ENCODE peak calls at places on chromosomes 4 and X, in four cellular contexts. E is EH; D is retina; P is stimulated activated naive CD4-positive, alpha-beta T cell. S is an unnamed sample.

GRCh38 chr4:48578132-48578964 is 88.3 kb downstream of the ZAR1 start:
- DNase-seq in E (peak), D (peak), P (peak), S (peak)

GRCh38 chr4:184097240-184097619 is 120.4 kb downstream of the ENPP6 start:
- DNase-seq in E (peak), D (no peak), P (no peak), S (peak)

GRCh38 chr4:3250956-3251690 is 2.2 kb downstream of the MSANTD1 start:
- DNase-seq in E (no peak), D (peak), P (no peak), S (no peak)

GRCh38 chr4:17286737-17287460 is 225.0 kb downstream of the QDPR start:
- DNase-seq in E (no peak), D (no peak), P (no peak), S (no peak)

GRCh38 chr4:113708250-113708649 is 53.3 kb downstream of the CAMK2D start:
- DNase-seq in E (peak), D (no peak), P (no peak), S (no peak)

GRCh38 chr4:21900211-21900610 is 48.4 kb downstream of the KCNIP4 start:
- DNase-seq in E (peak), D (no peak), P (no peak), S (no peak)

GRCh38 chr4:153759407-153760226 is at the start of gene RNF175:
- DNase-seq in E (no peak), D (peak), P (peak), S (peak)

GRCh38 chr4:9938933-9939332 is 82.4 kb downstream of the SLC2A9 start:
- DNase-seq in E (no peak), D (no peak), P (no peak), S (no peak)

GRCh38 chrX:135185795-135186443 is 14.7 kb upstream of the CT55 start:
- DNase-seq in E (peak), D (peak), P (peak), S (peak)

GRCh38 chr4:120085705-120086104 is 19.1 kb upstream of the MAD2L1 start:
- DNase-seq in E (no peak), D (no peak), P (no peak), S (no peak)

GRCh38 chrX:34873500-34874225 is 68.9 kb upstream of the FAM47B start:
- DNase-seq in E (no peak), D (no peak), P (no peak), S (no peak)

GRCh38 chrX:50106051-50106450 is 94.8 kb downstream of the AKAP4 start:
- DNase-seq in E (no peak), D (no peak), P (no peak), S (no peak)

GRCh38 chr4:47882228-47882627 is 32.2 kb downstream of the NFXL1 start:
- DNase-seq in E (peak), D (no peak), P (no peak), S (no peak)

GRCh38 chrX:107714196-107714811 is 61.3 kb downstream of the TSC22D3 start:
- DNase-seq in E (no peak), D (no peak), P (peak), S (no peak)

GRCh38 chr4:184330008-184330400 is 112.3 kb upstream of the ENPP6 start:
- DNase-seq in E (peak), D (no peak), P (no peak), S (no peak)

GRCh38 chrX:77597090-77597489 is 149.9 kb downstream of the FGF16 start:
- DNase-seq in E (peak), D (no peak), P (no peak), S (no peak)

GRCh38 chr4:77881460-77882295 is 19.0 kb downstream of the MRPL1 start:
- DNase-seq in E (peak), D (no peak), P (no peak), S (no peak)

GRCh38 chrX:1932231-1932630 is 317.4 kb downstream of the ASMT start:
- DNase-seq in E (peak), D (no peak), P (no peak), S (no peak)

GRCh38 chr4:2939383-2940243 is 23.6 kb downstream of the NOP14 start:
- DNase-seq in E (no peak), D (no peak), P (no peak), S (no peak)

GRCh38 chr4:146514651-146515379 is 6.9 kb downstream of the SLC10A7 start:
- DNase-seq in E (no peak), D (peak), P (no peak), S (no peak)

GRCh38 chr4:8830611-8831200 is 40.9 kb downstream of the HMX1 start:
- DNase-seq in E (no peak), D (no peak), P (no peak), S (no peak)

S was measured in nephron progenitor cell.